ENCODE peak calls at places on chromosome 13, in five cellular contexts. I is body of pancreas, E is H1, B is osteoblast, Q is lower lobe of right lung. R is an unnamed sample.

GRCh38 chr13:97275265-97275664 is 53.1 kb downstream of the MBNL2 start:
- DNase-seq in B (no peak), I (no peak), E (no peak), Q (no peak), R (no peak)

GRCh38 chr13:72435251-72435650 is 292.2 kb downstream of the MZT1 start:
- DNase-seq in I (no peak), Q (no peak), E (no peak), B (no peak), R (no peak)

GRCh38 chr13:93227906-93228801 is 1.5 kb downstream of the GPC6 start:
- DNase-seq in I (peak), Q (peak), B (peak), E (peak), R (peak)

GRCh38 chr13:89827552-89827951 is 1519.9 kb upstream of the MIR17HG start:
- DNase-seq in B (no peak), Q (no peak), E (no peak), I (no peak), R (no peak)

GRCh38 chr13:44853641-44854040 is 135.6 kb downstream of the NUFIP1 start:
- DNase-seq in B (no peak), Q (no peak), I (peak), E (no peak), R (no peak)

GRCh38 chr13:51806571-51806970 is 2.6 kb upstream of the DHRS12 start:
- DNase-seq in E (no peak), Q (no peak), I (peak), B (peak), R (no peak)

GRCh38 chr13:54185785-54186184 is 1157.2 kb downstream of the OLFM4 start:
- DNase-seq in E (peak), Q (no peak), I (no peak), B (no peak), R (no peak)

GRCh38 chr13:105982219-105982618 is 553.2 kb downstream of the EFNB2 start:
- DNase-seq in B (no peak), E (peak), Q (no peak), I (no peak), R (no peak)

GRCh38 chr13:49935171-49936084 is 712 bp downstream of the SPRYD7 start:
- DNase-seq in B (peak), E (no peak), I (no peak), Q (peak), R (peak)

GRCh38 chr13:109256866-109257760 is 529.3 kb downstream of the IRS2 start:
- DNase-seq in I (peak), Q (no peak), B (peak), E (no peak), R (no peak)

GRCh38 chr13:85632526-85633215 is 166.5 kb downstream of the SLITRK6 start:
- DNase-seq in I (no peak), B (peak), E (no peak), Q (no peak), R (no peak)

GRCh38 chr13:42478531-42479156 is 95.3 kb upstream of the TNFSF11 start:
- DNase-seq in I (no peak), Q (no peak), B (peak), E (no peak), R (no peak)

GRCh38 chr13:27375686-27376326 is 48.6 kb upstream of the GTF3A start:
- DNase-seq in B (peak), Q (peak), E (peak), I (peak), R (peak)

GRCh38 chr13:55999709-56000108 is 1141.0 kb upstream of the PRR20A start:
- DNase-seq in E (no peak), Q (no peak), I (no peak), B (no peak), R (no peak)

GRCh38 chr13:114148521-114148855 is 16.1 kb upstream of the RASA3 start:
- DNase-seq in B (peak), I (peak), Q (peak), E (no peak), R (no peak)

GRCh38 chr13:98143601-98144500 is 957 bp downstream of the FARP1 start:
- DNase-seq in Q (peak), I (peak), E (no peak), B (peak), R (peak)

GRCh38 chr13:65912516-65912915 is 1317.6 kb downstream of the PCDH9 start:
- DNase-seq in Q (no peak), E (no peak), I (no peak), B (no peak), R (no peak)

GRCh38 chr13:106612688-106613087 is 44.8 kb upstream of the ARGLU1 start:
- DNase-seq in B (no peak), Q (peak), I (peak), E (no peak), R (peak)

GRCh38 chr13:34172048-34172447 is 354.1 kb downstream of the RFC3 start:
- DNase-seq in I (no peak), Q (no peak), E (no peak), B (no peak), R (no peak)

GRCh38 chr13:28467886-28468519 is 26.9 kb downstream of the FLT1 start:
- DNase-seq in E (no peak), B (no peak), I (no peak), Q (no peak), R (no peak)

GRCh38 chr13:72998012-72998411 is 60.8 kb upstream of the KLF5 start:
- DNase-seq in I (no peak), B (no peak), Q (no peak), E (no peak), R (no peak)

GRCh38 chr13:97333983-97334382 is 100.0 kb upstream of the RAP2A start:
- DNase-seq in B (no peak), Q (no peak), E (no peak), I (no peak), R (no peak)

GRCh38 chr13:35475131-35475959 is 1.1 kb downstream of the MAB21L1 start:
- DNase-seq in I (no peak), E (peak), B (peak), Q (no peak), R (no peak)

GRCh38 chr13:91111476-91112190 is 235.9 kb upstream of the MIR17HG start:
- DNase-seq in I (no peak), B (no peak), E (no peak), Q (no peak), R (no peak)

GRCh38 chr13:42330991-42331390 is 59.0 kb downstream of the AKAP11 start:
- DNase-seq in B (no peak), Q (no peak), I (no peak), E (no peak), R (no peak)

GRCh38 chr13:80235131-80235530 is 105.8 kb downstream of the SPRY2 start:
- DNase-seq in Q (no peak), B (no peak), I (no peak), E (no peak), R (no peak)

GRCh38 chr13:37811441-37811840 is 58.1 kb downstream of the TRPC4 start:
- DNase-seq in I (no peak), B (no peak), Q (no peak), E (no peak), R (no peak)

GRCh38 chr13:113405481-113406300 is 41.8 kb upstream of the GRTP1 start:
- DNase-seq in E (no peak), B (no peak), Q (no peak), I (no peak), R (no peak)

GRCh38 chr13:28718186-28718537 is 608 bp downstream of the SLC46A3 start:
- DNase-seq in B (no peak), I (no peak), Q (no peak), E (no peak), R (no peak)

GRCh38 chr13:112250788-112251445 is 125.2 kb upstream of the SPACA7 start:
- DNase-seq in E (peak), B (no peak), Q (no peak), I (no peak), R (no peak)

GRCh38 chr13:99215466-99215865 is 14.8 kb downstream of the UBAC2 start:
- DNase-seq in Q (no peak), I (no peak), E (no peak), B (no peak), R (no peak)

GRCh38 chr13:108948269-108948671 is 318.9 kb downstream of the MYO16 start:
- DNase-seq in Q (no peak), I (no peak), E (no peak), B (no peak), R (no peak)

GRCh38 chr13:19161308-19161707 is 20.3 kb downstream of the TUBA3C start:
- DNase-seq in B (no peak), E (no peak), I (no peak), Q (no peak), R (no peak)

GRCh38 chr13:93786846-93787245 is 560.2 kb downstream of the GPC6 start:
- DNase-seq in Q (no peak), I (no peak), E (no peak), B (no peak), R (no peak)

GRCh38 chr13:22893149-22893548 is 287.6 kb upstream of the SGCG start:
- DNase-seq in E (no peak), B (no peak), Q (no peak), I (no peak), R (no peak)

GRCh38 chr13:79307866-79308298 is 98.2 kb downstream of the RBM26 start:
- DNase-seq in Q (no peak), E (no peak), I (no peak), B (no peak), R (no peak)

GRCh38 chr13:94195715-94196114 is 283.8 kb downstream of the DCT start:
- DNase-seq in B (peak), Q (no peak), I (no peak), E (no peak), R (no peak)

GRCh38 chr13:75417647-75418046 is 64.3 kb downstream of the TBC1D4 start:
- DNase-seq in B (no peak), I (no peak), Q (no peak), E (no peak), R (no peak)
- H3K27ac ChIP-seq in B (no peak), I (peak), Q (no peak), E (no peak), R (peak)

GRCh38 chr13:110330491-110331001 is 23.5 kb downstream of the COL4A2 start:
- DNase-seq in B (peak), Q (no peak), E (no peak), I (no peak), R (no peak)

GRCh38 chr13:110331362-110331761 is 24.3 kb downstream of the COL4A2 start:
- DNase-seq in I (no peak), Q (no peak), E (no peak), B (peak), R (no peak)

GRCh38 chr13:110328509-110328908 is 21.4 kb downstream of the COL4A2 start:
- DNase-seq in B (no peak), I (no peak), E (no peak), Q (no peak), R (no peak)

GRCh38 chr13:110329258-110329657 is 22.2 kb downstream of the COL4A2 start:
- DNase-seq in E (no peak), Q (no peak), B (no peak), I (no peak), R (no peak)

GRCh38 chr13:110329798-110330461 is 22.8 kb downstream of the COL4A2 start:
- DNase-seq in E (no peak), Q (no peak), I (no peak), B (peak), R (no peak)
- H3K4me3 ChIP-seq in E (no peak), Q (no peak), I (no peak), B (peak), R (no peak)

GRCh38 chr13:25766576-25766975 is 285.2 kb downstream of the SHISA2 start:
- DNase-seq in E (no peak), I (no peak), B (no peak), Q (no peak), R (no peak)

GRCh38 chr13:25764378-25764777 is 287.4 kb downstream of the SHISA2 start:
- DNase-seq in B (no peak), Q (no peak), I (no peak), E (no peak), R (no peak)

GRCh38 chr13:25761041-25761440 is 290.8 kb downstream of the SHISA2 start:
- DNase-seq in E (no peak), B (no peak), I (no peak), Q (no peak), R (no peak)

GRCh38 chr13:25762795-25763377 is 288.9 kb downstream of the SHISA2 start:
- DNase-seq in I (no peak), E (no peak), Q (no peak), B (no peak), R (no peak)

GRCh38 chr13:25762288-25762687 is 289.5 kb downstream of the SHISA2 start:
- DNase-seq in B (no peak), E (no peak), I (no peak), Q (no peak), R (no peak)
- TF ChIP-seq CTCF in B (no peak), E (no peak), I (no peak), Q (no peak), R (no peak)

GRCh38 chr13:100432611-100433010 is 156.0 kb downstream of the GGACT start:
- DNase-seq in Q (no peak), I (no peak), E (no peak), B (no peak), R (no peak)

GRCh38 chr13:100438059-100438788 is 150.4 kb downstream of the GGACT start:
- DNase-seq in Q (no peak), B (no peak), I (no peak), E (no peak), R (no peak)

GRCh38 chr13:100433475-100433874 is 155.1 kb downstream of the GGACT start:
- DNase-seq in B (no peak), I (no peak), E (no peak), Q (no peak), R (no peak)

GRCh38 chr13:100436099-100436498 is 152.5 kb downstream of the GGACT start:
- DNase-seq in E (no peak), I (no peak), B (no peak), Q (no peak), R (no peak)

GRCh38 chr13:100434010-100434763 is 154.4 kb downstream of the GGACT start:
- DNase-seq in B (no peak), I (no peak), E (no peak), Q (no peak), R (no peak)
- H3K27ac ChIP-seq in B (peak), I (no peak), E (no peak), Q (no peak), R (no peak)

DNA sequence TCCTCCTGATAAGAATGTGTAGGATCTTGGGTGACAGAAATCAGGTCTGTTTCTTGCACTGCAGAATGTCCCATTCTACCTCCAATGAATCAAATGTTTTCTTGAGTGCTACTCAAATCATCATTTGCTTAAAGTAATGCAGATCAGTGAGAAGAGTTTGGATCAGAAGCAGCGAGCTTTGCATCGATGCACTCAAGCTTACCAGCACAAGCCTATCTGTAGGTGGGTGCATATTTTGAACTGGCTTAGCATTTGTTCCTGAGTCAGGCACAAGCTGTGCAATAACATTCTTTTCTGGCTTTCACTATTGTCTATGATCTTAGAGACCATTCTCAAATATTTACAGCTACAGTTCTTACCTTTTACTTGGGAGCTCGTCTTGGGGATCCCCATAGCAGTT is 109.5 kb downstream of the UBL3 start:
- DNase-seq in B (no peak), Q (no peak), E (no peak), I (no peak), R (no peak)
- H3K4me3 ChIP-seq in B (no peak), Q (no peak), E (no peak), I (no peak), R (no peak)

GRCh38 chr13:110511509-110512181 is 49.9 kb downstream of the RAB20 start:
- DNase-seq in I (no peak), E (no peak), Q (no peak), B (peak), R (no peak)
- TF ChIP-seq CTCF in I (no peak), E (peak), Q (no peak), B (no peak), R (no peak)

DNA sequence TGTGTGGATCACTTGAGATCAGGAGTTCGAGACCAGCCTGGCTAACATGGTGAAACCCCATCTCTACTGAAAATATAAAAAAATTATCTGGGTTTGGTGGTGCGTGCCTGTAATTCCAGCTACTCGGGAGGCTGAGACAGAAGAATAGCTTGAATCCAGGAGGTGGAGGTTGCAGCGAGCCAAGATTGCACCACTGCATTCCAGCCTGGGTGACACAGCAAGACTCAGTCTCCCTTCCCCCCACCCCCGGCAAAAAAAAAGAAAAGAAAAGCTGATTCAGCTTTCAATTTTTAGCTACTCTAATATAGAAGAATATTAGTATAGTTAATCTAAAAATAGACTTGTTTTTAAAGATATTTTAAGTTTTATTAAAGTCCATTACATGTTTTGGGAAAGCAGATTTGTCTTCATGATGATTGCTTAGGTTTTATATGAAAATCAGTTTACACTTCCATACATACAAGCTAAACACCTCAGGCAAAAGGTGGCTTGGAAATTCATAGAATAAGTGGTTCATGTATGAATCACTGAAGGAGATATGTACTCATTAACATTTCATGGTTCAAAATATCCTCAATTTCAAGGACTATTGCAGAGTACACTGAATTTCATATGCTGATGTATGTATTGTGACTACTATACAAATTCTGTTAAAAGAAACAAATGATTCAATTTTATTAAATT is 165.2 kb downstream of the TDRD3 start:
- DNase-seq in E (no peak), B (no peak), I (no peak), Q (no peak), R (no peak)
- H3K27ac ChIP-seq in E (no peak), B (no peak), I (no peak), Q (no peak), R (no peak)

DNA sequence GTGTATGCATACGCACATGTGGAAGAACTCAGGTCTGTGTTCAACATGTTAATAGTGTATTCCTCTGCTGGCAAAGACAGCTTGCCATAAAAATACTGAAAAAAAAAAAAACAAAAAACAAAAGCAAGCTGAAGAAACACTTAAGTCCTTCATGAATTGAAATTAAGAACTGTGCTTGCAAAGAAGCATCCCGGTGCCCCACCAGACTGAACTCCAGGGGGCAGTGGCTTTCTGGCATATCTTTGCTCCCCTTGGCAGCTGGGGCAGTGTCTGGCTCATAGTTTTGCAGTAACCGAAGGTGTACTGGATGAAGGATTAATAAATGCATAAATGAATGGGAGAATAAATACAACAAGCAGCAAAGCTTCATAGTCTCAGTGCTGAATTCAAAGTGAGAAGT is 187.6 kb downstream of the LHFPL6 start:
- DNase-seq in I (peak), Q (peak), E (no peak), B (peak), R (peak)
- H3K4me3 ChIP-seq in I (no peak), Q (no peak), E (no peak), B (no peak), R (peak)

GRCh38 chr13:48296528-48296927 is 7.0 kb upstream of the RB1 start:
- DNase-seq in B (no peak), I (no peak), E (no peak), Q (no peak), R (no peak)

GRCh38 chr13:48295271-48295670 is 8.3 kb upstream of the RB1 start:
- DNase-seq in B (no peak), E (no peak), Q (no peak), I (no peak), R (no peak)

GRCh38 chr13:48297131-48297786 is 6.3 kb upstream of the RB1 start:
- DNase-seq in B (no peak), I (no peak), E (no peak), Q (no peak), R (no peak)

GRCh38 chr13:48292650-48293049 is 10.9 kb upstream of the RB1 start:
- DNase-seq in E (no peak), Q (no peak), B (no peak), I (no peak), R (no peak)

DNA sequence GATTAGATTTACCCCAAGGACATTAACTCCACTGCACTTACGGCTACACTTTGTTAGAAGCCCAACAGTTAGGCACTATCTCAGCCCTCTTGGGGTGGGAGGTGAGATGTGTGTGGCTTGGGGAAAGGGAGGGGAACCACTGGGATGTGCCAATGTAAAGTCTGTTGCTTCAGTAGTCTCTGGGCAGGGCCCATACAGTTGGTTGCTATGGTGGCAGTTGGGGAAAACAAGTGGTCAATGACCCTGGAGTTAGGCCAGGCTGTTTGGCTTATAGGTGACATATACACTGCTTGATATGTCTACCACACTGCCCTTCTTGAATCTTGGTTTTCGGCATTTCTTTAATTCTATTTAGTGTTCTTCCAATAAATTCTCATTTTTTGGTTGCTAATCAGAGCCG is 8.9 kb upstream of the RB1 start:
- DNase-seq in Q (no peak), B (no peak), I (no peak), E (no peak), R (no peak)
- TF ChIP-seq CTCF in Q (no peak), B (no peak), I (no peak), E (no peak), R (no peak)

R was measured in left ventricle myocardium inferior.